ENCODE peak calls at places on chromosomes 2 and 18, in five cellular contexts. A is neural crest cell, R is fibroblast of mammary gland, V is HCEC 1CT, E is adrenal gland. D is an unnamed sample.

GRCh38 chr18:75376004-75376403 is 51.5 kb downstream of the SMIM21 start:
- DNase-seq in A (no peak), V (no peak), E (no peak), R (peak), D (no peak)

GRCh38 chr2:84631047-84631446 is 114.7 kb downstream of the DNAH6 start:
- DNase-seq in V (peak), A (no peak), E (no peak), R (peak), D (peak)

GRCh38 chr18:45861926-45862325 is 36.5 kb downstream of the SIGLEC15 start:
- DNase-seq in V (no peak), A (no peak), E (no peak), R (no peak), D (no peak)

GRCh38 chr2:96114903-96115581 is 1.3 kb downstream of the ADRA2B start:
- DNase-seq in V (no peak), E (no peak), A (no peak), R (no peak), D (no peak)

GRCh38 chr18:35662293-35663062 is 80.9 kb downstream of the GALNT1 start:
- DNase-seq in A (no peak), V (no peak), R (no peak), E (no peak), D (no peak)

GRCh38 chr18:47909484-47909883 is 21.0 kb downstream of the SMAD2 start:
- DNase-seq in A (no peak), E (no peak), V (no peak), R (no peak), D (no peak)

GRCh38 chr2:113831156-113831555 is 58.7 kb upstream of the ACTR3 start:
- DNase-seq in R (peak), V (no peak), E (no peak), A (no peak), D (no peak)

GRCh38 chr2:70140978-70141753 is 49.7 kb downstream of the C2orf42 start:
- DNase-seq in R (peak), E (peak), V (peak), A (peak), D (peak)

D was measured in HAP-1.